ENCODE peak calls at places on chromosome 19, in ten cellular contexts. A is bronchial epithelial cell; I is NCI-H460; M is SJSA1; T is neural crest cell; L is CD8-positive, alpha-beta memory T cell; K is choroid plexus epithelial cell; N is astrocyte; E is nephron progenitor cell; Q is NCI-H2107. U is an unnamed sample.

GRCh38 chr19:32165750-32166149 is 179.7 kb upstream of the ZNF507 start:
- DNase-seq in A (no peak), I (no peak), M (no peak), T (no peak), L (no peak), K (no peak), N (no peak), E (no peak), Q (no peak), U (no peak)

GRCh38 chr19:6739884-6740588 is 556 bp downstream of the TRIP10 start:
- DNase-seq in A (no peak), I (peak), M (peak), T (peak), L (no peak), K (no peak), N (no peak), E (peak), Q (no peak), U (no peak)

GRCh38 chr19:2424686-2425621 is 2.4 kb downstream of the TIMM13 start:
- DNase-seq in A (no peak), I (no peak), M (no peak), T (peak), L (no peak), K (peak), N (peak), E (peak), Q (no peak), U (peak)

GRCh38 chr19:18494267-18494607 is 27.6 kb downstream of the ELL start:
- DNase-seq in A (no peak), I (no peak), M (no peak), T (no peak), L (no peak), K (no peak), N (peak), E (no peak), Q (no peak), U (peak)

GRCh38 chr19:5624154-5624663 is 1.3 kb downstream of the SAFB start:
- DNase-seq in A (peak), I (no peak), M (peak), T (no peak), L (peak), K (peak), N (peak), E (peak), Q (no peak), U (peak)

GRCh38 chr19:3319643-3320353 is 46.6 kb upstream of the NFIC start:
- DNase-seq in A (no peak), I (no peak), M (peak), T (no peak), L (no peak), K (no peak), N (peak), E (no peak), Q (no peak), U (peak)

GRCh38 chr19:47550129-47550528 is 22.8 kb downstream of the ZNF541 start:
- DNase-seq in A (no peak), I (no peak), M (no peak), T (no peak), L (no peak), K (no peak), N (no peak), E (no peak), Q (no peak), U (no peak)

GRCh38 chr19:16351133-16351809 is 26.6 kb downstream of the KLF2 start:
- DNase-seq in A (peak), I (no peak), M (no peak), T (no peak), L (no peak), K (no peak), N (peak), E (no peak), Q (no peak), U (no peak)

GRCh38 chr19:34067861-34068271 is 104.4 kb upstream of the LSM14A start:
- DNase-seq in A (no peak), I (no peak), M (peak), T (no peak), L (no peak), K (no peak), N (peak), E (no peak), Q (no peak), U (peak)

GRCh38 chr19:51552996-51553725 is 17.9 kb upstream of the ZNF175 start:
- DNase-seq in A (peak), I (peak), M (peak), T (peak), L (peak), K (peak), N (peak), E (peak), Q (no peak), U (peak)

GRCh38 chr19:47448360-47448727 is 23.3 kb downstream of the SLC8A2 start:
- DNase-seq in A (no peak), I (no peak), M (no peak), T (no peak), L (no peak), K (no peak), N (no peak), E (no peak), Q (no peak), U (no peak)

GRCh38 chr19:7101498-7102253 is 32.2 kb downstream of the ZNF557 start:
- DNase-seq in A (no peak), I (no peak), M (no peak), T (no peak), L (no peak), K (no peak), N (no peak), E (no peak), Q (no peak), U (no peak)

GRCh38 chr19:46654621-46655152 is 6.3 kb downstream of the DACT3 start:
- DNase-seq in A (no peak), I (no peak), M (no peak), T (peak), L (no peak), K (no peak), N (no peak), E (peak), Q (no peak), U (no peak)

U was measured in iris pigment epithelial cell.